ENCODE peak calls at places on chromosomes 5 and 9, in four cellular contexts. D, T, A and R are unnamed samples.

GRCh38 chr9:95954940-95955339 is 79.4 kb downstream of the ERCC6L2 start:
- DNase-seq in D (no peak), T (peak; percentile 3), A (no peak), R (no peak)

GRCh38 chr5:132500931-132501628 is 10.5 kb upstream of the IRF1 start:
- DNase-seq in D (no peak), T (peak; percentile 22), A (peak; percentile 53), R (peak; percentile 66)

GRCh38 chr9:137042751-137043727 is 2.9 kb downstream of the NPDC1 start:
- DNase-seq in D (no peak), T (no peak), A (no peak), R (no peak)

GRCh38 chr9:114180701-114181582 is 25.6 kb downstream of the COL27A1 start:
- DNase-seq in D (no peak), T (peak; percentile 48), A (no peak), R (no peak)

GRCh38 chr5:169650701-169651331 is 13.7 kb downstream of the DOCK2 start:
- DNase-seq in D (no peak), T (peak; percentile 88), A (peak; percentile 81), R (peak; percentile 37)

GRCh38 chr5:41637869-41638268 is 127.5 kb upstream of the PLCXD3 start:
- DNase-seq in D (no peak), T (no peak), A (peak; percentile 8), R (no peak)

GRCh38 chr9:8772302-8772701 is 972.7 kb upstream of the DMAC1 start:
- DNase-seq in D (no peak), T (no peak), A (no peak), R (no peak)

GRCh38 chr9:89619019-89619418 is 14.2 kb downstream of the GADD45G start:
- DNase-seq in D (no peak), T (no peak), A (no peak), R (no peak)

GRCh38 chr5:125467222-125467621 is 720.8 kb upstream of the ZNF608 start:
- DNase-seq in D (no peak), T (no peak), A (no peak), R (no peak)

GRCh38 chr5:93510626-93511420 is 70.2 kb downstream of the NR2F1-AS1 start:
- DNase-seq in D (no peak), T (no peak), A (no peak), R (no peak)

GRCh38 chr5:77957931-77958476 is 181.9 kb upstream of the TBCA start:
- DNase-seq in D (no peak), T (no peak), A (no peak), R (no peak)

GRCh38 chr9:93826209-93826608 is 128.9 kb downstream of the BARX1 start:
- DNase-seq in D (no peak), T (no peak), A (no peak), R (peak; percentile 9)

GRCh38 chr5:87388129-87388528 is 24.6 kb downstream of the CCNH start:
- DNase-seq in D (no peak), T (no peak), A (no peak), R (no peak)

GRCh38 chr5:41722359-41722950 is 147.8 kb downstream of the OXCT1 start:
- DNase-seq in D (no peak), T (peak; percentile 4), A (no peak), R (no peak)

GRCh38 chr5:180352116-180352975 is 790 bp downstream of the GFPT2 start:
- DNase-seq in D (peak; percentile 44), T (peak; percentile 10), A (peak; percentile 27), R (no peak)

GRCh38 chr5:56615750-56616149 is 199.6 kb upstream of the MAP3K1 start:
- DNase-seq in D (no peak), T (no peak), A (no peak), R (no peak)

GRCh38 chr5:143311428-143311827 is 92.1 kb downstream of the NR3C1 start:
- DNase-seq in D (no peak), T (peak; percentile 84), A (peak; percentile 95), R (no peak)

GRCh38 chr5:83715316-83716060 is 5.2 kb downstream of the HAPLN1 start:
- DNase-seq in D (no peak), T (no peak), A (no peak), R (no peak)

GRCh38 chr5:128455861-128456361 is 82.1 kb downstream of the FBN2 start:
- DNase-seq in D (no peak), T (no peak), A (no peak), R (no peak)

GRCh38 chr9:115730396-115730795 is 423.2 kb upstream of the PAPPA start:
- DNase-seq in D (no peak), T (no peak), A (no peak), R (no peak)

GRCh38 chr5:393846-394275 is 49.1 kb upstream of the EXOC3 start:
- DNase-seq in D (no peak), T (no peak), A (no peak), R (no peak)

GRCh38 chr9:21443849-21444625 is 3.8 kb downstream of the IFNA1 start:
- DNase-seq in D (no peak), T (no peak), A (no peak), R (peak; percentile 11)

GRCh38 chr9:92242115-92242778 is 51.2 kb downstream of the IARS1 start:
- DNase-seq in D (peak; percentile 59), T (peak; percentile 78), A (peak; percentile 72), R (no peak)

GRCh38 chr9:104860280-104860679 is 67.7 kb downstream of the ABCA1 start:
- DNase-seq in D (no peak), T (no peak), A (no peak), R (no peak)

GRCh38 chr9:23820731-23821399 is 5.2 kb downstream of the ELAVL2 start:
- DNase-seq in D (no peak), T (no peak), A (no peak), R (no peak)

GRCh38 chr5:96279796-96280542 is 153.1 kb downstream of the PCSK1 start:
- DNase-seq in D (peak; percentile 16), T (peak; percentile 65), A (peak; percentile 86), R (peak; percentile 14)

GRCh38 chr9:106893088-106893487 is 30.1 kb downstream of the ZNF462 start:
- DNase-seq in D (peak; percentile 46), T (peak; percentile 72), A (peak; percentile 91), R (no peak)

GRCh38 chr5:60960591-60960990 is 15.6 kb downstream of the NDUFAF2 start:
- DNase-seq in D (no peak), T (no peak), A (no peak), R (no peak)

GRCh38 chr5:150020249-150020648 is 19.7 kb downstream of the HMGXB3 start:
- DNase-seq in D (no peak), T (no peak), A (no peak), R (no peak)

GRCh38 chr5:33806736-33807442 is 84.9 kb downstream of the ADAMTS12 start:
- DNase-seq in D (no peak), T (peak; percentile 81), A (peak; percentile 80), R (no peak)

GRCh38 chr9:127116946-127117345 is 5.5 kb downstream of the ANGPTL2 start:
- DNase-seq in D (no peak), T (no peak), A (peak; percentile 41), R (no peak)

GRCh38 chr5:149294872-149295829 is 23.5 kb downstream of the AFAP1L1 start:
- DNase-seq in D (no peak), T (no peak), A (no peak), R (no peak)

GRCh38 chr5:173715607-173716006 is 99.2 kb upstream of the BOD1 start:
- DNase-seq in D (no peak), T (no peak), A (no peak), R (no peak)

GRCh38 chr5:179379321-179379890 is 34.1 kb upstream of the ADAMTS2 start:
- DNase-seq in D (no peak), T (no peak), A (no peak), R (no peak)

GRCh38 chr5:157611571-157612067 is 36.0 kb upstream of the ADAM19 start:
- DNase-seq in D (no peak), T (no peak), A (no peak), R (no peak)

GRCh38 chr5:989961-990530 is 18.6 kb upstream of the NKD2 start:
- DNase-seq in D (no peak), T (no peak), A (no peak), R (no peak)

GRCh38 chr5:72557576-72558336 is 50.5 kb upstream of the ZNF366 start:
- DNase-seq in D (no peak), T (no peak), A (no peak), R (no peak)

GRCh38 chr9:15485836-15486678 is 24.7 kb downstream of the PSIP1 start:
- DNase-seq in D (no peak), T (no peak), A (peak; percentile 20), R (no peak)